ENCODE peak calls at places on chromosomes 12 and 14, in seven cellular contexts. One of them, this sample, is unnamed. For H3K4me1, the result is how much of the 10 kb centered on the place peaks cover.

GRCh38 chr12:104182144-104182543 is 33.4 kb upstream of the TXNRD1 start:
- DNase-seq in hepatocyte: no peak
- DNase-seq in CD8-positive, alpha-beta T cell: no peak
- DNase-seq in gastrocnemius medialis: peak
- DNase-seq in CD4-positive, CD25-positive, alpha-beta regulatory T cell: no peak
- DNase-seq in neuronal stem cell: no peak
- DNase-seq in endodermal cell: peak
- DNase-seq in this sample: peak

GRCh38 chr14:75981426-75981825 is 369 bp downstream of the TGFB3 start:
- DNase-seq in hepatocyte: peak
- DNase-seq in CD8-positive, alpha-beta T cell: no peak
- DNase-seq in gastrocnemius medialis: no peak
- DNase-seq in CD4-positive, CD25-positive, alpha-beta regulatory T cell: peak
- DNase-seq in neuronal stem cell: peak
- DNase-seq in endodermal cell: peak
- DNase-seq in this sample: peak

GRCh38 chr14:100213587-100213955 is 25.4 kb upstream of the YY1 start:
- DNase-seq in hepatocyte: no peak
- DNase-seq in CD8-positive, alpha-beta T cell: no peak
- DNase-seq in gastrocnemius medialis: no peak
- DNase-seq in CD4-positive, CD25-positive, alpha-beta regulatory T cell: no peak
- DNase-seq in neuronal stem cell: no peak
- DNase-seq in endodermal cell: no peak
- DNase-seq in this sample: no peak

GRCh38 chr12:58888131-58888783 is 32.0 kb downstream of the LRIG3 start:
- DNase-seq in hepatocyte: peak
- DNase-seq in CD8-positive, alpha-beta T cell: no peak
- DNase-seq in gastrocnemius medialis: no peak
- DNase-seq in CD4-positive, CD25-positive, alpha-beta regulatory T cell: no peak
- DNase-seq in neuronal stem cell: no peak
- DNase-seq in endodermal cell: no peak
- DNase-seq in this sample: peak

GRCh38 chr12:52969828-52970569 is 21.1 kb downstream of the KRT18 start:
- DNase-seq in hepatocyte: peak
- DNase-seq in CD8-positive, alpha-beta T cell: no peak
- DNase-seq in gastrocnemius medialis: no peak
- DNase-seq in CD4-positive, CD25-positive, alpha-beta regulatory T cell: no peak
- DNase-seq in neuronal stem cell: no peak
- DNase-seq in endodermal cell: no peak
- DNase-seq in this sample: no peak

GRCh38 chr14:71290960-71291466 is 383.8 kb downstream of the PCNX1 start:
- DNase-seq in hepatocyte: peak
- DNase-seq in CD8-positive, alpha-beta T cell: no peak
- DNase-seq in gastrocnemius medialis: no peak
- DNase-seq in CD4-positive, CD25-positive, alpha-beta regulatory T cell: peak
- DNase-seq in neuronal stem cell: no peak
- DNase-seq in endodermal cell: no peak
- DNase-seq in this sample: peak

GRCh38 chr14:90721619-90722305 is 94.5 kb downstream of the TTC7B start:
- DNase-seq in hepatocyte: no peak
- DNase-seq in CD8-positive, alpha-beta T cell: no peak
- DNase-seq in gastrocnemius medialis: peak
- DNase-seq in CD4-positive, CD25-positive, alpha-beta regulatory T cell: no peak
- DNase-seq in neuronal stem cell: no peak
- DNase-seq in endodermal cell: no peak
- DNase-seq in this sample: no peak

GRCh38 chr12:68378859-68379628 is 46.9 kb upstream of the MDM1 start:
- DNase-seq in hepatocyte: peak
- DNase-seq in CD8-positive, alpha-beta T cell: no peak
- DNase-seq in gastrocnemius medialis: no peak
- DNase-seq in CD4-positive, CD25-positive, alpha-beta regulatory T cell: peak
- DNase-seq in neuronal stem cell: no peak
- DNase-seq in endodermal cell: no peak
- DNase-seq in this sample: no peak

GRCh38 chr12:27996761-27997160 is 24.2 kb upstream of the PTHLH start:
- DNase-seq in hepatocyte: no peak
- DNase-seq in CD8-positive, alpha-beta T cell: no peak
- DNase-seq in gastrocnemius medialis: no peak
- DNase-seq in CD4-positive, CD25-positive, alpha-beta regulatory T cell: no peak
- DNase-seq in neuronal stem cell: no peak
- DNase-seq in endodermal cell: no peak
- DNase-seq in this sample: no peak

GRCh38 chr12:122001379-122002209 is 20.1 kb upstream of the BCL7A start:
- DNase-seq in hepatocyte: no peak
- DNase-seq in CD8-positive, alpha-beta T cell: no peak
- DNase-seq in gastrocnemius medialis: no peak
- DNase-seq in CD4-positive, CD25-positive, alpha-beta regulatory T cell: no peak
- DNase-seq in neuronal stem cell: peak
- DNase-seq in endodermal cell: no peak
- DNase-seq in this sample: no peak

GRCh38 chr12:103758310-103759089 is 82.5 kb downstream of the NT5DC3 start:
- DNase-seq in hepatocyte: no peak
- DNase-seq in CD8-positive, alpha-beta T cell: no peak
- DNase-seq in gastrocnemius medialis: no peak
- DNase-seq in CD4-positive, CD25-positive, alpha-beta regulatory T cell: no peak
- DNase-seq in neuronal stem cell: no peak
- DNase-seq in endodermal cell: peak
- DNase-seq in this sample: no peak

GRCh38 chr14:36935976-36936678 is 236.3 kb downstream of the SLC25A21 start:
- DNase-seq in hepatocyte: no peak
- DNase-seq in CD8-positive, alpha-beta T cell: no peak
- DNase-seq in gastrocnemius medialis: no peak
- DNase-seq in CD4-positive, CD25-positive, alpha-beta regulatory T cell: no peak
- DNase-seq in neuronal stem cell: no peak
- DNase-seq in endodermal cell: no peak
- DNase-seq in this sample: no peak

GRCh38 chr14:65377576-65377975 is 35.0 kb upstream of the FUT8 start:
- DNase-seq in hepatocyte: no peak
- DNase-seq in CD8-positive, alpha-beta T cell: no peak
- DNase-seq in gastrocnemius medialis: no peak
- DNase-seq in CD4-positive, CD25-positive, alpha-beta regulatory T cell: no peak
- DNase-seq in neuronal stem cell: no peak
- DNase-seq in endodermal cell: no peak
- DNase-seq in this sample: no peak

GRCh38 chr12:56119361-56119796 is 1.3 kb downstream of the ZC3H10 start:
- DNase-seq in hepatocyte: peak
- DNase-seq in CD8-positive, alpha-beta T cell: no peak
- DNase-seq in gastrocnemius medialis: peak
- DNase-seq in CD4-positive, CD25-positive, alpha-beta regulatory T cell: peak
- DNase-seq in neuronal stem cell: peak
- DNase-seq in endodermal cell: peak
- DNase-seq in this sample: peak

GRCh38 chr12:45938566-45938965 is 51.8 kb downstream of the SCAF11 start:
- DNase-seq in hepatocyte: no peak
- DNase-seq in CD8-positive, alpha-beta T cell: no peak
- DNase-seq in gastrocnemius medialis: no peak
- DNase-seq in CD4-positive, CD25-positive, alpha-beta regulatory T cell: no peak
- DNase-seq in neuronal stem cell: no peak
- DNase-seq in endodermal cell: no peak
- DNase-seq in this sample: no peak

GRCh38 chr12:107515446-107515958 is 170.1 kb upstream of the PWP1 start:
- DNase-seq in hepatocyte: peak
- DNase-seq in CD8-positive, alpha-beta T cell: no peak
- DNase-seq in gastrocnemius medialis: peak
- DNase-seq in CD4-positive, CD25-positive, alpha-beta regulatory T cell: peak
- DNase-seq in neuronal stem cell: no peak
- DNase-seq in endodermal cell: peak
- DNase-seq in this sample: peak

GRCh38 chr14:106822905-106823304 is 1296.5 kb downstream of the TMEM121 start:
- DNase-seq in hepatocyte: no peak
- DNase-seq in CD8-positive, alpha-beta T cell: no peak
- DNase-seq in gastrocnemius medialis: no peak
- DNase-seq in CD4-positive, CD25-positive, alpha-beta regulatory T cell: no peak
- DNase-seq in neuronal stem cell: no peak
- DNase-seq in endodermal cell: no peak
- DNase-seq in this sample: no peak

GRCh38 chr12:132719954-132720324 is 9.3 kb downstream of the PGAM5 start:
- DNase-seq in hepatocyte: no peak
- DNase-seq in CD8-positive, alpha-beta T cell: no peak
- DNase-seq in gastrocnemius medialis: no peak
- DNase-seq in CD4-positive, CD25-positive, alpha-beta regulatory T cell: no peak
- DNase-seq in neuronal stem cell: no peak
- DNase-seq in endodermal cell: no peak
- DNase-seq in this sample: no peak

GRCh38 chr12:132717011-132717410 is 6.4 kb downstream of the PGAM5 start:
- DNase-seq in hepatocyte: no peak
- DNase-seq in CD8-positive, alpha-beta T cell: no peak
- DNase-seq in gastrocnemius medialis: no peak
- DNase-seq in CD4-positive, CD25-positive, alpha-beta regulatory T cell: no peak
- DNase-seq in neuronal stem cell: no peak
- DNase-seq in endodermal cell: no peak
- DNase-seq in this sample: no peak

GRCh38 chr12:132719141-132719953 is 8.7 kb downstream of the PGAM5 start:
- DNase-seq in hepatocyte: no peak
- DNase-seq in CD8-positive, alpha-beta T cell: no peak
- DNase-seq in gastrocnemius medialis: no peak
- DNase-seq in CD4-positive, CD25-positive, alpha-beta regulatory T cell: no peak
- DNase-seq in neuronal stem cell: no peak
- DNase-seq in endodermal cell: no peak
- DNase-seq in this sample: no peak

GRCh38 chr12:132717531-132718387 is 7.1 kb downstream of the PGAM5 start:
- DNase-seq in hepatocyte: no peak
- DNase-seq in CD8-positive, alpha-beta T cell: no peak
- DNase-seq in gastrocnemius medialis: no peak
- DNase-seq in CD4-positive, CD25-positive, alpha-beta regulatory T cell: no peak
- DNase-seq in neuronal stem cell: no peak
- DNase-seq in endodermal cell: peak
- DNase-seq in this sample: no peak

DNA sequence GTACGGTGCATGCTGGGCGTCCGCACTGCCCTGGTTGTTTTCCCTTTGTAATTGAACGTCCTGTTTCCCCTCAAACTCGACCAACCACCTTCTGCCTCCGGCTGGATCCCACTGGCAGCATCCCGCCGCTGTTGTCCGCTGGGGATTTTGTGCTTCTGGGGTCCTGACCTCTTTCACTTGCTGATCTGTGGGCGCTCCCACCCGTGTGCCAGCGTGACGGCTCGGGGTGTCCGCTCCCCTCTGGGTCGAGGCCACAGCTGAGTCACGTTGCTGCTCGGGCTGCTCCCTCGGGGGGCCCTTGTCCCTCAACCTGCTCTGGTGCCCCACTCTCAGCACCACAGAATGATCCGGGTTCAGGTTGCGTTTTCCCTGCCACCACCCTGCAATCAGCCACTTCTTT is 8.0 kb downstream of the PGAM5 start:
- DNase-seq in hepatocyte: no peak
- DNase-seq in CD8-positive, alpha-beta T cell: no peak
- DNase-seq in gastrocnemius medialis: no peak
- DNase-seq in CD4-positive, CD25-positive, alpha-beta regulatory T cell: no peak
- DNase-seq in neuronal stem cell: no peak
- DNase-seq in endodermal cell: no peak
- DNase-seq in this sample: no peak
- H3K4me1 ChIP-seq in hepatocyte: under half
- H3K4me1 ChIP-seq in CD8-positive, alpha-beta T cell: under half
- H3K4me1 ChIP-seq in gastrocnemius medialis: under half
- H3K4me1 ChIP-seq in CD4-positive, CD25-positive, alpha-beta regulatory T cell: under half
- H3K4me1 ChIP-seq in neuronal stem cell: under half
- H3K4me1 ChIP-seq in endodermal cell: under half
- H3K4me1 ChIP-seq in this sample: under half

GRCh38 chr12:6961278-6961694 is 9.2 kb downstream of the PHB2 start:
- DNase-seq in hepatocyte: peak
- DNase-seq in CD8-positive, alpha-beta T cell: peak
- DNase-seq in gastrocnemius medialis: no peak
- DNase-seq in CD4-positive, CD25-positive, alpha-beta regulatory T cell: peak
- DNase-seq in neuronal stem cell: no peak
- DNase-seq in endodermal cell: peak
- DNase-seq in this sample: peak

GRCh38 chr12:6961695-6962284 is 8.7 kb downstream of the PHB2 start:
- DNase-seq in hepatocyte: peak
- DNase-seq in CD8-positive, alpha-beta T cell: no peak
- DNase-seq in gastrocnemius medialis: no peak
- DNase-seq in CD4-positive, CD25-positive, alpha-beta regulatory T cell: peak
- DNase-seq in neuronal stem cell: peak
- DNase-seq in endodermal cell: peak
- DNase-seq in this sample: peak

GRCh38 chr12:6959376-6960290 is 8.5 kb downstream of the PTPN6 start:
- DNase-seq in hepatocyte: no peak
- DNase-seq in CD8-positive, alpha-beta T cell: no peak
- DNase-seq in gastrocnemius medialis: no peak
- DNase-seq in CD4-positive, CD25-positive, alpha-beta regulatory T cell: no peak
- DNase-seq in neuronal stem cell: no peak
- DNase-seq in endodermal cell: no peak
- DNase-seq in this sample: no peak

GRCh38 chr12:6958609-6959375 is 7.6 kb downstream of the PTPN6 start:
- DNase-seq in hepatocyte: no peak
- DNase-seq in CD8-positive, alpha-beta T cell: no peak
- DNase-seq in gastrocnemius medialis: no peak
- DNase-seq in CD4-positive, CD25-positive, alpha-beta regulatory T cell: peak
- DNase-seq in neuronal stem cell: no peak
- DNase-seq in endodermal cell: no peak
- DNase-seq in this sample: no peak

GRCh38 chr12:6960291-6961277 is 9.4 kb downstream of the PTPN6 start:
- DNase-seq in hepatocyte: no peak
- DNase-seq in CD8-positive, alpha-beta T cell: no peak
- DNase-seq in gastrocnemius medialis: no peak
- DNase-seq in CD4-positive, CD25-positive, alpha-beta regulatory T cell: peak
- DNase-seq in neuronal stem cell: no peak
- DNase-seq in endodermal cell: peak
- DNase-seq in this sample: no peak
- H3K4me3 ChIP-seq in hepatocyte: no peak
- H3K4me3 ChIP-seq in CD8-positive, alpha-beta T cell: peak
- H3K4me3 ChIP-seq in gastrocnemius medialis: peak
- H3K4me3 ChIP-seq in CD4-positive, CD25-positive, alpha-beta regulatory T cell: no peak
- H3K4me3 ChIP-seq in neuronal stem cell: no peak
- H3K4me3 ChIP-seq in endodermal cell: no peak
- H3K4me3 ChIP-seq in this sample: no peak

DNA sequence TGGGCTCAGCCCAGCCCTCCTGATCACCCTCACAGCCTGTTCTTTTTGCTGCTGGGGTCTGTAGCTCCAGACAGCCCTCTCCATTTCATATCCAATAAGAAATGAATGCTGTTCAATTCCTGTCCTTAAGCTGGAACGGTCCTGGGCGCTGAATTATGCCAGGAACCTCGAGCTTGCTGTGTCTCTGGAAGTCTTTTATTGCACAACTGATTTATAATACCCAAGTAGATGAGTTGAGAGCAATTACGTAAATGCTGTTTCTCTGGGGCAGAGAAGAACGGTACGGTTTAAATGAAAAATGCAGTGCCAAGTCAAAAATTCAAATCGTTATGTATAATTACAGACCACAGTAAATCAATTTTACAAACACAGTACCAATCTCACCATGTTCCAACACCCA is 161.0 kb downstream of the SAMD4A start:
- DNase-seq in hepatocyte: no peak
- DNase-seq in CD8-positive, alpha-beta T cell: no peak
- DNase-seq in gastrocnemius medialis: no peak
- DNase-seq in CD4-positive, CD25-positive, alpha-beta regulatory T cell: no peak
- DNase-seq in neuronal stem cell: no peak
- DNase-seq in endodermal cell: no peak
- DNase-seq in this sample: no peak
- H3K4me1 ChIP-seq in hepatocyte: under half
- H3K4me1 ChIP-seq in CD8-positive, alpha-beta T cell: under half
- H3K4me1 ChIP-seq in gastrocnemius medialis: under half
- H3K4me1 ChIP-seq in CD4-positive, CD25-positive, alpha-beta regulatory T cell: under half
- H3K4me1 ChIP-seq in neuronal stem cell: under half
- H3K4me1 ChIP-seq in endodermal cell: under half
- H3K4me1 ChIP-seq in this sample: under half

DNA sequence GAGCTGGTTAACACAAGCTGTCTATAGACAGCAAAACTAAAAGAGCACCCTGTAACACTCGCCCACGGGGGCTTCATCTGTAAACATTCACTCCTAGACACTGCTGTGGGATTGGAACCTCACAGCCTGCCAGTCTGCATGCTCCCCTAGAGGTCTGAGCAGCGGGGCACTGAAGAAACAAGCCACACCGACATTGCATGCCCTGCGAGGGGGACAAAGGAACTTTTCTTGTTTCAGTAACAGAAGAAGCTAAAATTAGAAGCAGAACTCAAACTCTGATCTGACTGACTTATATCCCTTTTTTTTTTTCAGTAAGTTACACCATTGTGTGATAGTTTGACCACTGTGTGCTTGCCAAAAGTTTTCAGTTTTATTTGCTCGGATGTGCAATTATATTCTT is 100.3 kb downstream of the EPS8 start:
- DNase-seq in hepatocyte: no peak
- DNase-seq in CD8-positive, alpha-beta T cell: no peak
- DNase-seq in gastrocnemius medialis: no peak
- DNase-seq in CD4-positive, CD25-positive, alpha-beta regulatory T cell: no peak
- DNase-seq in neuronal stem cell: no peak
- DNase-seq in endodermal cell: peak
- DNase-seq in this sample: peak
- H3K4me3 ChIP-seq in hepatocyte: no peak
- H3K4me3 ChIP-seq in CD8-positive, alpha-beta T cell: no peak
- H3K4me3 ChIP-seq in gastrocnemius medialis: peak
- H3K4me3 ChIP-seq in CD4-positive, CD25-positive, alpha-beta regulatory T cell: no peak
- H3K4me3 ChIP-seq in neuronal stem cell: peak
- H3K4me3 ChIP-seq in endodermal cell: no peak
- H3K4me3 ChIP-seq in this sample: no peak